ENCODE peak calls at places on chromosomes 13 and 19, in five cellular contexts. T is heart right ventricle, D is astrocyte of the spinal cord, Q is body of pancreas, S is IMR-90. C is an unnamed sample.

GRCh38 chr19:56567274-56568120 is at the start of gene ZNF470:
- DNase-seq in T (peak), D (peak), Q (peak), S (peak), C (peak)

GRCh38 chr19:43437712-43438111 is 23.0 kb downstream of the TEX101 start:
- DNase-seq in T (no peak), D (no peak), Q (no peak), S (no peak), C (no peak)

GRCh38 chr19:38266070-38266469 is 1.7 kb downstream of the SPINT2 start:
- DNase-seq in T (no peak), D (no peak), Q (no peak), S (no peak), C (peak)

GRCh38 chr19:28359819-28360414 is 853.0 kb downstream of the UQCRFS1 start:
- DNase-seq in T (no peak), D (no peak), Q (no peak), S (no peak), C (no peak)

GRCh38 chr19:2371656-2372055 is 11.6 kb downstream of the TMPRSS9 start:
- DNase-seq in T (no peak), D (no peak), Q (no peak), S (peak), C (peak)

GRCh38 chr19:46718157-46718933 is 1.4 kb upstream of the PRKD2 start:
- DNase-seq in T (no peak), D (no peak), Q (no peak), S (no peak), C (no peak)

GRCh38 chr19:4633140-4633967 is 6.0 kb upstream of the TNFAIP8L1 start:
- DNase-seq in T (peak), D (peak), Q (peak), S (peak), C (peak)

GRCh38 chr19:50167314-50167721 is 4.2 kb upstream of the IZUMO2 start:
- DNase-seq in T (no peak), D (no peak), Q (peak), S (no peak), C (no peak)

GRCh38 chr13:112713517-112714253 is 23.8 kb downstream of the ATP11A start:
- DNase-seq in T (no peak), D (no peak), Q (no peak), S (no peak), C (no peak)

GRCh38 chr19:41427647-41428480 is 690 bp upstream of the B3GNT8 start:
- DNase-seq in T (no peak), D (no peak), Q (peak), S (no peak), C (no peak)

DNA sequence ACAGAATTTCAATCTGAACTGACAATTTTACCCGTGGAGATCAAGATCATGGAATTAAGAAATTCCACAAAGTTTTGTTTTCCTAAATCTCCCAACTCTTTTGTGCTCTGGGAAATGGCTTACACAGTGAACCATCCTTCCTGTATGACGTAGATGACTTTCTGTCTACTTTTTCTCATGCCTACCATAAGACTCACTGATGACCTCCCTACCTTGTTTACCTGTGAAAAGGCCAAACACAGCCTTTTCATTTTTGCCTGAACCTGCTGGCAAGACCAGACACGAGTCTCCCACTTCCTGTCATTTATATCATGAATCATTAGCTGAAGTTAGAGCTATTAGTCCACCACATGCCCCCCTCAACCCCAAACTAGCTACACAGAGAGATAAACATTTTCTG is 4.6 kb upstream of the KBTBD6 start:
- DNase-seq in T (no peak), D (no peak), Q (no peak), S (peak), C (peak)
- TF ChIP-seq CTCF in T (no peak), D (no peak), Q (no peak), S (no peak), C (no peak)

GRCh38 chr13:33017410-33017929 is 1.2 kb downstream of the KL start:
- DNase-seq in T (peak), D (peak), Q (no peak), S (peak), C (peak)
- H3K4me3 ChIP-seq in T (peak), D (no peak), Q (no peak), S (no peak), C (no peak)

GRCh38 chr13:30572859-30573275 is 44.9 kb upstream of the USPL1 start:
- DNase-seq in T (peak), D (peak), Q (no peak), S (peak), C (peak)
- TF ChIP-seq CTCF in T (no peak), D (peak), Q (peak), S (peak), C (peak)

GRCh38 chr13:97436845-97437244 is 2.9 kb downstream of the RAP2A start:
- DNase-seq in T (no peak), D (no peak), Q (no peak), S (no peak), C (no peak)

GRCh38 chr13:97435297-97435682 is 1.3 kb downstream of the RAP2A start:
- DNase-seq in T (no peak), D (no peak), Q (no peak), S (no peak), C (no peak)

GRCh38 chr13:97434417-97435296 is 688 bp downstream of the RAP2A start:
- DNase-seq in T (peak), D (peak), Q (peak), S (peak), C (peak)

GRCh38 chr13:97433727-97434416 is at the start of gene RAP2A:
- DNase-seq in T (peak), D (peak), Q (peak), S (peak), C (peak)

DNA sequence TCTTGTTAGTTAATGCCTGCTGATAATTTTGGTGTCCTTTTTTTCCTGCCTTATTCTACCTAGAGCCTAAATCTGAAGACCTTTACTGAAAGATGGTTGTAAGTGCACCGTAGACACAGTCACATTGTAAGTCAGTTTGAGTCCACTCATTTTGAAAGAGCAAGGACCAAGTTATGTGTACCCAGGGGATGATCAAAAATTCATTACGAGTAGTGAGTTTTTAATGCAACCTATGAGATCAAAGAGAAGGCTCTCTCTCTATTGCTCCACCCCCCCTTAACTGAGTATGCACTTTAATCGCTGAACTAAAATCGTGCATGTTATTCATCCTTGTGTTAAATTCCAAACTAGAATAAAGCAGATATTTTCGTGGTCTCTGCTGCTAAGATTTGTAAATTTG is 1.8 kb downstream of the RAP2A start:
- DNase-seq in T (no peak), D (peak), Q (no peak), S (no peak), C (no peak)
- H3K4me3 ChIP-seq in T (peak), D (peak), Q (no peak), S (peak), C (peak)

DNA sequence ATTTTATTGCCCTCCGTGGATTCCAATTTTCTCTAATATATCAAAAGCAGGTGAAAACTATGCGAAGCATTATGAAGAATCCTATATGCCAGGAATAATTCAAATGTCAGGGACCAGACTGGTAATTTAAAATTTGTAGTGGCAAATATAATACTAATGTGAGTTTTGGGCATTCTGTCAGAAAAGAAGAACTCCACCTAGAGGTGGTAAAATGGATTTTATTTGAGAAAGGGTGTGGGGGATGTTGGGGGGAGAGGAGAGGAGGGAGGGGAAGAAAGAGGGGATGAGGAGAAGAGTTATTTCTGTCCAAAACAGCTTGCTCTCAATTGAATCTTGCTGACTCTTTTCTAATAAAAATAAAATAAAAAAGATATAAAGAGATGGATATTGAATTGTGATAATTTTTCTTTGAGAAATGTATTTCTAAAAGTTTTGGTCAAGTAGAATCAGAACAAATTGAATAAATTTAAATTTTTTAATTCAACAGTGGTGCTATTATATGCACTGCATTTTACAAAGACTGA is 929.3 kb upstream of the SLITRK5 start:
- DNase-seq in T (no peak), D (peak), Q (no peak), S (no peak), C (no peak)
- TF ChIP-seq CTCF in T (no peak), D (peak), Q (no peak), S (peak), C (no peak)

DNA sequence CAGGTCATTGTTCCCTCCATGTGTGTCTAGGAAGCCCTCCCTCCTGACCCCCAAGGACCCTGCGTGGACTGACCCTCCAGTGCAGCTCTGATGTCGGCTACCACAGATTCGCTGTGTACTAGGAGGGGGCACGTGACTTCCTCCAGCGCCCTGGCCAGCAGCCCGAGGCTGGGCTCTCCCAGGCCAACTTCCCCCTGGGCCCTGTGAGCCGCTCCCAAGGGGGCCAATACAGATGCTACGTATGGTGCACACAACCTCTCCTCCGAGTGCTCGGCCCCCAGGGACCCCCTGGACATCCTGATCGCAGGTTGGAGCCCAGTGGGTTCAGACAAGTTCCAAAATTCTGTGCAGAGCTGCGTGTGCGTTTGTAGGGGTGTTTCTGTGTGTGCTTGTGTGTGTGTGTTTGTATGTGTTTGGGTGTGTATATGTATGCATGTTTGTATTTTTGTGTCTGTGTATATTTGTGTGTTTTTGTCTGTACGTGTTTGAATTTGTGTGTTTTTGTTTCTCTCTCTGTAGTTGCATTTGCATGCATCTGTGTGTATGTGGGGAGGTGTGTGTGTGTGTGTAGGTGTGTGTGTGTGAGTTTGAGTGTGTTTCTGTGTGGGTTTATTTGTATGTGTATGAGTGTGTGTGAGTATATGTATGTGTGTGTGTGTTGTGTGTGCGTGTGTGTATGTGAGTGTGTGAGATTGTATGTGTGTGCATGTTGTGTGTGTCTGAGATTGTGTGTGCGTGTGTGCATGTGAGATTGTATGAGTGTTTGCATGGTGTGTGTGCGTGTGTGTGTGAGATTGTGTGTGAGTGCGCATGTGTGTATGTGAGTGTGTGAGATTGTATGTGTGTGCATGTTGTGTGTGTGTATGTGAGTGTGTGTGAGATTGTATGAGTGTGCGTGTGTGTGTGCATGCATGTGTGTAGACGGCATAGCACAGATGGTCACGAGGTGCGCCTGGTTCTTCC is 21.4 kb upstream of the LILRA2 start:
- DNase-seq in T (peak), D (no peak), Q (no peak), S (no peak), C (no peak)
- H3K4me3 ChIP-seq in T (no peak), D (no peak), Q (no peak), S (no peak), C (no peak)